ENCODE peak calls at places on chromosomes 7 and 10, in four cellular contexts. One of them, this sample, is unnamed.

GRCh38 chr7:40536406-40536805 is 401.6 kb downstream of the SUGCT start:
- DNase-seq in osteoblast: no peak
- DNase-seq in colonic mucosa: no peak
- DNase-seq in RWPE2: no peak
- DNase-seq in this sample: no peak

GRCh38 chr10:70797840-70798239 is 12.7 kb upstream of the TBATA start:
- DNase-seq in osteoblast: no peak
- DNase-seq in colonic mucosa: no peak
- DNase-seq in RWPE2: no peak
- DNase-seq in this sample: no peak

GRCh38 chr10:31836569-31837406 is 91.8 kb downstream of the ARHGAP12 start:
- DNase-seq in osteoblast: peak
- DNase-seq in colonic mucosa: no peak
- DNase-seq in RWPE2: no peak
- DNase-seq in this sample: peak

GRCh38 chr10:96743988-96744585 is 23.8 kb upstream of the PIK3AP1 start:
- DNase-seq in osteoblast: peak
- DNase-seq in colonic mucosa: no peak
- DNase-seq in RWPE2: no peak
- DNase-seq in this sample: no peak

GRCh38 chr7:115526272-115526671 is 504.3 kb downstream of the TFEC start:
- DNase-seq in osteoblast: no peak
- DNase-seq in colonic mucosa: no peak
- DNase-seq in RWPE2: no peak
- DNase-seq in this sample: no peak

GRCh38 chr7:14016950-14017349 is 27.5 kb upstream of the ETV1 start:
- DNase-seq in osteoblast: peak
- DNase-seq in colonic mucosa: no peak
- DNase-seq in RWPE2: no peak
- DNase-seq in this sample: no peak

GRCh38 chr7:32070406-32071360 is at the start of gene PDE1C:
- DNase-seq in osteoblast: peak
- DNase-seq in colonic mucosa: no peak
- DNase-seq in RWPE2: no peak
- DNase-seq in this sample: no peak

GRCh38 chr10:110389250-110389649 is 84.5 kb upstream of the SMNDC1 start:
- DNase-seq in osteoblast: no peak
- DNase-seq in colonic mucosa: no peak
- DNase-seq in RWPE2: no peak
- DNase-seq in this sample: no peak

GRCh38 chr10:26855186-26855585 is 5.6 kb downstream of the ABI1 start:
- DNase-seq in osteoblast: peak
- DNase-seq in colonic mucosa: no peak
- DNase-seq in RWPE2: no peak
- DNase-seq in this sample: peak

GRCh38 chr7:48052748-48053147 is 17.4 kb downstream of the C7orf57 start:
- DNase-seq in osteoblast: no peak
- DNase-seq in colonic mucosa: no peak
- DNase-seq in RWPE2: no peak
- DNase-seq in this sample: peak

GRCh38 chr10:1409359-1409750 is 328.0 kb downstream of the ADARB2 start:
- DNase-seq in osteoblast: peak
- DNase-seq in colonic mucosa: no peak
- DNase-seq in RWPE2: no peak
- DNase-seq in this sample: no peak

GRCh38 chr7:3200504-3200903 is 100.5 kb upstream of the SDK1 start:
- DNase-seq in osteoblast: no peak
- DNase-seq in colonic mucosa: peak
- DNase-seq in RWPE2: peak
- DNase-seq in this sample: peak

GRCh38 chr10:131766096-131766495 is 134.7 kb upstream of the PPP2R2D start:
- DNase-seq in osteoblast: no peak
- DNase-seq in colonic mucosa: no peak
- DNase-seq in RWPE2: no peak
- DNase-seq in this sample: no peak

GRCh38 chr10:14017380-14017943 is 313.3 kb downstream of the FRMD4A start:
- DNase-seq in osteoblast: no peak
- DNase-seq in colonic mucosa: no peak
- DNase-seq in RWPE2: no peak
- DNase-seq in this sample: no peak

GRCh38 chr7:836429-836828 is 4.2 kb downstream of the SUN1 start:
- DNase-seq in osteoblast: peak
- DNase-seq in colonic mucosa: no peak
- DNase-seq in RWPE2: no peak
- DNase-seq in this sample: no peak
- H3K27ac ChIP-seq in osteoblast: no peak
- H3K27ac ChIP-seq in colonic mucosa: peak
- H3K27ac ChIP-seq in RWPE2: peak
- H3K27ac ChIP-seq in this sample: peak

GRCh38 chr7:151351027-151351426 is 9.4 kb downstream of the NUB1 start:
- DNase-seq in osteoblast: no peak
- DNase-seq in colonic mucosa: peak
- DNase-seq in RWPE2: no peak
- DNase-seq in this sample: no peak
- TF ChIP-seq CTCF in osteoblast: no peak
- TF ChIP-seq CTCF in colonic mucosa: no peak
- TF ChIP-seq CTCF in RWPE2: no peak
- TF ChIP-seq CTCF in this sample: no peak

GRCh38 chr7:84297606-84298005 is 103.0 kb upstream of the SEMA3A start:
- DNase-seq in osteoblast: no peak
- DNase-seq in colonic mucosa: no peak
- DNase-seq in RWPE2: no peak
- DNase-seq in this sample: no peak

GRCh38 chr7:84304407-84304806 is 109.8 kb upstream of the SEMA3A start:
- DNase-seq in osteoblast: no peak
- DNase-seq in colonic mucosa: no peak
- DNase-seq in RWPE2: no peak
- DNase-seq in this sample: no peak

DNA sequence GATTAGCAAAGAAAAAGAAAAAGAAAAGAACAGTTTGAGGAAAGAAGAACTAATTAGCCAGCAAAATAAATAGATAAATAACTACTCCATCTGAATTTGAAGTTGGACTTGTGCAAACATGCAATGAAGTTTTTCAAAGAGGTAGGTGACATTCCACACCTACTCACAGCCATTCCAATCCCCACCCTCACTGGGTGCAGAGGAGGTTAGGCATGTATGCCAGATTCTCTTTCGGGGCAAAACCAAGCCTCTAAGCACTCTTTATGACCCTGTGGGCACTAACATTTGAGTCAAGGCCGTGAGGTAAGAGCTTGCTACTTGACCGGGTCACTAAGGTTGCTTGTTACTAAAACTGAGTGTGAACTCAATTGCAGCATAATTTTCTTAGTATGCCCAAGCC is 108.4 kb upstream of the SEMA3A start:
- DNase-seq in osteoblast: no peak
- DNase-seq in colonic mucosa: no peak
- DNase-seq in RWPE2: peak
- DNase-seq in this sample: peak
- H3K27ac ChIP-seq in osteoblast: no peak
- H3K27ac ChIP-seq in colonic mucosa: no peak
- H3K27ac ChIP-seq in RWPE2: peak
- H3K27ac ChIP-seq in this sample: no peak

GRCh38 chr7:291302-292092 is 1.5 kb downstream of the FOXL3 start:
- DNase-seq in osteoblast: peak
- DNase-seq in colonic mucosa: no peak
- DNase-seq in RWPE2: no peak
- DNase-seq in this sample: no peak
- TF ChIP-seq CTCF in osteoblast: no peak
- TF ChIP-seq CTCF in colonic mucosa: no peak
- TF ChIP-seq CTCF in RWPE2: no peak
- TF ChIP-seq CTCF in this sample: no peak

GRCh38 chr7:88150018-88150417 is 69.8 kb downstream of the SRI start:
- DNase-seq in osteoblast: no peak
- DNase-seq in colonic mucosa: no peak
- DNase-seq in RWPE2: no peak
- DNase-seq in this sample: no peak
- H3K27ac ChIP-seq in osteoblast: no peak
- H3K27ac ChIP-seq in colonic mucosa: no peak
- H3K27ac ChIP-seq in RWPE2: no peak
- H3K27ac ChIP-seq in this sample: no peak

DNA sequence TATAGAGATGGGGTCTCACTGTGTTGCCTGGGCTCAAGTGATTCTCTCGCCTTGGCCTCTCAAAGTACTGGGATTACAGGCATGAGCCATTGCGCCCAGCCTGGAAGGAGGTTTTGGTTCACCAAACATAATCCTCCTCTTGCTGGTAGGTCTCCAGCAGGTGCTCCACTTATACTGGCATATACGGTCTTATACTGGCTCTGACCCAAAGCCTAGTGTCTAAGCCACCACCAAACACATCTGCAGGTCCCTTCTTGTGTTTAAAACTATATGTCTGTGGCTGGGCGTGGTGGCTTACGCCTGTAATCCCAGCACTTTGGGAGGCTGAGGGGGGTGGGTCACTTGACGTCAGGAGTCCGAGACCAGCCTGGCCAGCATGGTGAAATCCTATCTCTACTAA is 5.4 kb downstream of the MBLAC1 start:
- DNase-seq in osteoblast: no peak
- DNase-seq in colonic mucosa: no peak
- DNase-seq in RWPE2: no peak
- DNase-seq in this sample: no peak
- TF ChIP-seq CTCF in osteoblast: no peak
- TF ChIP-seq CTCF in colonic mucosa: no peak
- TF ChIP-seq CTCF in RWPE2: no peak
- TF ChIP-seq CTCF in this sample: no peak

DNA sequence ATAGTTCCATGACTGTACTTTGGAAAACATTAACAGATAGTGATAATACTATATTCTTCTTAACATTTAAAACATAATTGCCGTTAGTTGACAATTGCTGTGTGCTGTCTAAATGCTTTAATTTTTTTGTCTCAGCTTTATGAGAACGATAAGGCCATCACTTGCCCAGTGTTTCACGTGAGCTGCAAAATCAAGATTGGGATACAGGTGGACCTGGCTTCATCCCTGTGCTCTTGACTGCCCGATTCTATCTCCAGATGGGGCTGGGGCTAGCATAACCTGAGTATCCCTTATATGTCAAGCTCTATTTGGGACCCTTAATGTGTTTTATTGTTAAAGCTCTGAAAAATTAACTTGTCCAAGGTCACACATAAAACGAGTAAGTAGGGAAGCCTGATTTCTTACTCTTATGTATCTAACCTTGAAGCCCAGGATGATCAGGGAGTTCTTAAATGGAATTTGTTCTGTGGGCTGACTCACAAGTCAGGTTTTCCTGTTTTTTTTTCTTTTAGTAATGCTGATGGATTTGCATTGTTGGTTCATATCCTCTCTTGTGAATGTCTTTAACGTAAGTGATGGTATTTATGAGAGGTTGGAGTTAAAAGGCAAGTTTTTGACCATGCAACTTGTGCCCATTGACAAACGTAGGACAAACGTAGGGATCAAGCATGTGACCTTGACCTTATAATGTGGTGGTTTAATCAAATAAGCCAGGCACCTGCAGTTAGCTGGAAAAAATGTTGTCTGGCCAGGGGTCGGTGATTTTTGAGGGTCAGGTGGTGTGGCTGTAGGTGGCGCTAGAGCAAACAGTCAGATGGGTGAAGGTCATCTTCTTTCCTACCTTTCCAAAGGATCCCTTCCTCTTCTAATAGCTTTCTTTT is 3.6 kb downstream of the PRKAR2B start:
- DNase-seq in osteoblast: peak
- DNase-seq in colonic mucosa: no peak
- DNase-seq in RWPE2: no peak
- DNase-seq in this sample: no peak
- H3K27ac ChIP-seq in osteoblast: no peak
- H3K27ac ChIP-seq in colonic mucosa: no peak
- H3K27ac ChIP-seq in RWPE2: no peak
- H3K27ac ChIP-seq in this sample: no peak

GRCh38 chr7:124276005-124276606 is 243.2 kb upstream of the TMEM229A start:
- DNase-seq in osteoblast: no peak
- DNase-seq in colonic mucosa: peak
- DNase-seq in RWPE2: no peak
- DNase-seq in this sample: peak
- TF ChIP-seq CTCF in osteoblast: no peak
- TF ChIP-seq CTCF in colonic mucosa: peak
- TF ChIP-seq CTCF in RWPE2: peak
- TF ChIP-seq CTCF in this sample: peak

GRCh38 chr7:150374026-150374425 is 5.1 kb upstream of the ZNF775 start:
- DNase-seq in osteoblast: peak
- DNase-seq in colonic mucosa: no peak
- DNase-seq in RWPE2: no peak
- DNase-seq in this sample: no peak
- H3K27ac ChIP-seq in osteoblast: no peak
- H3K27ac ChIP-seq in colonic mucosa: peak
- H3K27ac ChIP-seq in RWPE2: no peak
- H3K27ac ChIP-seq in this sample: peak